ENCODE peak calls at places on chromosomes 1 and 21, in five cellular contexts. C is hepatic stellate cell, H is fibroblast of mammary gland, X is amniotic stem cell, V is NCI-H2081. L is an unnamed sample.

GRCh38 chr1:100300691-100301090 is 34.7 kb downstream of the RTCA start:
- DNase-seq in C (no peak), H (no peak), X (no peak), V (no peak), L (no peak)

GRCh38 chr1:163655565-163655964 is 333.8 kb downstream of the NUF2 start:
- DNase-seq in C (no peak), H (peak), X (no peak), V (no peak), L (no peak)

GRCh38 chr21:45256021-45256911 is 31.4 kb downstream of the POFUT2 start:
- DNase-seq in C (no peak), H (no peak), X (no peak), V (no peak), L (no peak)

GRCh38 chr1:162927421-162927820 is 66.4 kb upstream of the CCDC190 start:
- DNase-seq in C (no peak), H (no peak), X (no peak), V (peak), L (no peak)

GRCh38 chr1:100721502-100722205 is 2.1 kb downstream of the VCAM1 start:
- DNase-seq in C (no peak), H (peak), X (peak), V (no peak), L (no peak)

GRCh38 chr1:63362578-63362977 is 4.8 kb upstream of the ALG6 start:
- DNase-seq in C (no peak), H (peak), X (no peak), V (no peak), L (no peak)

GRCh38 chr1:25562101-25562927 is 18.9 kb downstream of the LDLRAP1 start:
- DNase-seq in C (no peak), H (no peak), X (no peak), V (peak), L (no peak)

GRCh38 chr1:244319283-244320132 is 132.2 kb downstream of the ADSS2 start:
- DNase-seq in C (peak), H (peak), X (no peak), V (no peak), L (no peak)

GRCh38 chr1:206021796-206022365 is 1.8 kb downstream of the CTSE start:
- DNase-seq in C (peak), H (peak), X (no peak), V (no peak), L (no peak)

GRCh38 chr1:53600486-53600885 is 138.5 kb downstream of the GLIS1 start:
- DNase-seq in C (no peak), H (no peak), X (no peak), V (no peak), L (peak)

GRCh38 chr1:246647113-246647512 is 77.1 kb upstream of the SCCPDH start:
- DNase-seq in C (peak), H (peak), X (no peak), V (no peak), L (peak)

GRCh38 chr1:234326493-234327366 is 46.5 kb upstream of the COA6 start:
- DNase-seq in C (peak), H (peak), X (no peak), V (peak), L (no peak)

GRCh38 chr1:46301406-46302090 is 1.9 kb downstream of the LRRC41 start:
- DNase-seq in C (peak), H (peak), X (no peak), V (no peak), L (peak)

GRCh38 chr1:106699436-106699835 is 357.0 kb upstream of the PRMT6 start:
- DNase-seq in C (no peak), H (peak), X (no peak), V (no peak), L (no peak)

GRCh38 chr1:91402023-91402422 is 2.6 kb downstream of the HFM1 start:
- DNase-seq in C (no peak), H (peak), X (no peak), V (peak), L (no peak)

GRCh38 chr1:86788300-86789206 is 84.2 kb downstream of the SH3GLB1 start:
- DNase-seq in C (peak), H (peak), X (no peak), V (peak), L (no peak)

GRCh38 chr1:42240964-42241755 is 76.6 kb upstream of the GUCA2A start:
- DNase-seq in C (peak), H (peak), X (no peak), V (no peak), L (no peak)

GRCh38 chr1:234243872-234244271 is 129.4 kb upstream of the COA6 start:
- DNase-seq in C (no peak), H (no peak), X (no peak), V (no peak), L (no peak)

GRCh38 chr1:66671472-66671871 is 80.8 kb upstream of the DYNLT5 start:
- DNase-seq in C (no peak), H (no peak), X (no peak), V (no peak), L (no peak)

GRCh38 chr1:43668956-43669355 is 19.0 kb downstream of the KDM4A start:
- DNase-seq in C (peak), H (peak), X (no peak), V (no peak), L (no peak)

GRCh38 chr1:87394462-87394861 is 65.8 kb downstream of the LMO4 start:
- DNase-seq in C (no peak), H (no peak), X (no peak), V (no peak), L (no peak)

GRCh38 chr1:154791292-154792278 is 78.5 kb downstream of the KCNN3 start:
- DNase-seq in C (no peak), H (peak), X (no peak), V (no peak), L (no peak)

GRCh38 chr1:40384413-40384762 is 10.9 kb downstream of the SMAP2 start:
- DNase-seq in C (no peak), H (no peak), X (no peak), V (peak), L (no peak)

GRCh38 chr1:85342177-85342576 is 65.7 kb upstream of the BCL10 start:
- DNase-seq in C (no peak), H (peak), X (no peak), V (no peak), L (no peak)

GRCh38 chr1:10529772-10530171 is 55.0 kb downstream of the PEX14 start:
- DNase-seq in C (no peak), H (no peak), X (no peak), V (peak), L (no peak)

GRCh38 chr21:44996501-44996921 is 56.7 kb downstream of the SLX9 start:
- DNase-seq in C (no peak), H (no peak), X (no peak), V (no peak), L (no peak)

GRCh38 chr1:28087614-28088167 is 719 bp downstream of the EYA3 start:
- DNase-seq in C (no peak), H (peak), X (no peak), V (no peak), L (no peak)

GRCh38 chr1:234755449-234755863 is 145.5 kb upstream of the IRF2BP2 start:
- DNase-seq in C (peak), H (peak), X (no peak), V (no peak), L (peak)

GRCh38 chr1:200483491-200484143 is 73.8 kb upstream of the ZNF281 start:
- DNase-seq in C (peak), H (peak), X (peak), V (no peak), L (no peak)

GRCh38 chr1:211631168-211631567 is 44.3 kb downstream of the NEK2 start:
- DNase-seq in C (no peak), H (no peak), X (no peak), V (no peak), L (no peak)

L was measured in cardiac septum.